ENCODE peak calls at places on chromosomes 4 and X, in six cellular contexts. B, D, M, F, E and T are unnamed samples.

GRCh38 chrX:15194136-15194535 is 75.7 kb downstream of the ASB9 start:
- DNase-seq in M (no peak), E (no peak), B (no peak), D (no peak), F (no peak), T (no peak)

GRCh38 chrX:30888526-30889146 is 418 bp downstream of the TAB3 start:
- DNase-seq in E (peak; percentile 5), B (peak; percentile 10), D (no peak), F (peak; percentile 29), M (no peak), T (no peak)

GRCh38 chr4:1255151-1255550 is 6.2 kb upstream of the CTBP1 start:
- DNase-seq in E (no peak), B (no peak), F (no peak), M (no peak), D (no peak), T (no peak)

GRCh38 chrX:13440166-13440565 is 120.3 kb upstream of the ATXN3L start:
- DNase-seq in M (no peak), D (no peak), E (no peak), F (no peak), B (no peak), T (no peak)

GRCh38 chr4:73608677-73609594 is 11.3 kb downstream of the RASSF6 start:
- DNase-seq in E (no peak), D (no peak), M (no peak), F (no peak), B (no peak), T (no peak)

GRCh38 chr4:158077835-158078234 is 95.0 kb downstream of the GASK1B start:
- DNase-seq in B (no peak), D (no peak), F (no peak), M (no peak), E (no peak), T (no peak)

GRCh38 chr4:86019906-86020305 is 339.9 kb downstream of the MAPK10 start:
- DNase-seq in D (peak; percentile 26), B (no peak), E (no peak), F (no peak), M (no peak), T (no peak)

GRCh38 chr4:177235026-177235425 is 74.6 kb upstream of the NEIL3 start:
- DNase-seq in F (no peak), E (no peak), B (no peak), D (no peak), M (no peak), T (no peak)

GRCh38 chrX:23317799-23318724 is 16.6 kb upstream of the PTCHD1 start:
- DNase-seq in D (peak; percentile 69), M (no peak), F (peak; percentile 53), E (peak; percentile 13), B (peak; percentile 15), T (peak; percentile 39)

GRCh38 chr4:99887837-99888236 is 6.4 kb downstream of the LAMTOR3 start:
- DNase-seq in M (no peak), E (no peak), B (no peak), F (no peak), D (no peak), T (no peak)

GRCh38 chrX:129823115-129823514 is 20.6 kb downstream of the ZDHHC9 start:
- DNase-seq in E (peak; percentile 58), B (peak; percentile 36), D (peak; percentile 52), M (no peak), F (peak; percentile 63), T (no peak)

GRCh38 chr4:146520894-146521542 is 722 bp downstream of the SLC10A7 start:
- DNase-seq in F (peak; percentile 7), E (peak; percentile 57), B (peak; percentile 3), M (no peak), D (peak; percentile 20), T (no peak)

GRCh38 chrX:102063445-102064074 is 61.9 kb upstream of the TCEAL2 start:
- DNase-seq in M (no peak), E (no peak), B (no peak), F (peak; percentile 35), D (no peak), T (no peak)

GRCh38 chr4:2042207-2042946 is 16.8 kb upstream of the NAT8L start:
- DNase-seq in E (no peak), B (no peak), M (no peak), D (peak; percentile 81), F (no peak), T (no peak)

GRCh38 chrX:22164770-22165388 is 107.8 kb upstream of the CBLL2 start:
- DNase-seq in D (no peak), M (no peak), E (no peak), B (no peak), F (no peak), T (no peak)

GRCh38 chr4:183897193-183897592 is 7.9 kb upstream of the STOX2 start:
- DNase-seq in F (no peak), E (no peak), B (no peak), D (no peak), M (no peak), T (no peak)
- TF ChIP-seq REST in F (no peak), E (no peak), B (no peak), D (no peak), M (no peak), T (no peak)

GRCh38 chr4:163447481-163447880 is 26.1 kb downstream of the TKTL2 start:
- DNase-seq in B (no peak), D (no peak), M (no peak), F (no peak), E (no peak), T (no peak)

DNA sequence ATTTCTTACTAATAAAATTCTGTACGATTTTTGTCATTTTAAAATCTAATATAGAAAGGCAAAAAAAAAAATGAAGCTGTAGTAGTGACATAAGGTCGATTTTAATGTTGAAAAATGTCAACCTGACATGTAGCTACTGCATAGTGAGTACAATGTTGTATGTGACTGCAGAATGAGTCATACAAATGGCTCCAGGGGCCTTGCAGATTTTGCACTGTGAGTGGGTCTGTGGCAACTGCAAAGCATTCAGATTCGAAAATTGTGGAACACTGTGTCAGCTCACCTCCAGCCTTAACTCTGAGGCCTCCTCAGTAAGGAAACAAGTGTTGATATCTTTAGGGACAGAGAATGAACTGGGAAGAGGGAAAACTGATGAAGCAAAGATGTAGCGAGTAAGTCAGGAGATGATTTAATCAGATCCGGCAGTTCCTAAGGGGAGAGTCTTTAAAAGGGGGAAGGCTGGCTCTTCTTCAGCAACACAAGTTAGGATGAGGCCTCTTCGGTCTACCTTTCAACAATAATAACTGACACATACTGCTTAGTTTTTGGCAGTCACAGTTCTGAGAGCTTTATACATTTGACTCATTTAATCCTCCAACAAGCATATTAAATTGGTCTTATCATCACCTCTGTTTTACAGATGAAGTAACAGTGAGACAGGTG is 24.9 kb downstream of the TKTL2 start:
- DNase-seq in F (no peak), D (no peak), E (no peak), M (no peak), B (no peak), T (no peak)
- TF ChIP-seq REST in F (no peak), D (no peak), E (no peak), M (no peak), B (no peak), T (no peak)

DNA sequence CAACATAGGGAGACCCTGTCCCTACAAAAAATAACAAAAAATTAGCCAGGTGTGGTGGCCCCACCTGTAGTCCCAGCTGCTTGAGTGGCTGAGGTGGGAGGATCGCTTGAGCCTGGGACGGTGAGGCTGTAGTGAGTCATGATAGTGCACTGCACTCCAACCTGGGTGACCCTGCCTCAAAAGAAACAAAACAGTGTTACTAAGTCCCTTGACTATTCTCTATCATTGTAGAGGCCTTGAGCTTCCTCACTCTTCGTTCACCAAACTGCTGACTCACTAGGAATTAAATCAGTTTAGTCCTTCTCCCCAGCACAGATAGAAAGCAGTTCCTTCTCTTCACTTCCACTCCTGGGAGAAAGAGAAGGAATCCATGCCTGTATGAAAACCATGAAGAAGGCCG is 14.5 kb downstream of the CDS1 start:
- DNase-seq in B (no peak), M (peak; percentile 64), E (no peak), D (no peak), F (no peak), T (no peak)
- TF ChIP-seq REST in B (no peak), M (no peak), E (no peak), D (no peak), F (no peak), T (no peak)

GRCh38 chrX:46444011-46444410 is 101.2 kb downstream of the ZNF674 start:
- DNase-seq in F (no peak), D (no peak), E (peak; percentile 51), M (peak; percentile 74), B (no peak), T (peak; percentile 5)
- TF ChIP-seq REST in F (no peak), D (no peak), E (no peak), M (no peak), B (no peak), T (no peak)